ENCODE peak calls at places on chromosomes 12 and 14, in nine cellular contexts. G is endothelial cell; J is Peyer's patch; Y is right lobe of liver; W is tibial nerve; Q is CD4-positive, alpha-beta T cell; R is astrocyte of the spinal cord; Z is nephron progenitor cell; S is foreskin fibroblast. H is an unnamed sample.

GRCh38 chr12:119072463-119072862 is 91.1 kb downstream of the SRRM4 start:
- DNase-seq in G (no peak), J (no peak), Y (no peak), W (no peak), Q (no peak), R (no peak), Z (no peak), S (no peak), H (no peak)

GRCh38 chr12:110102255-110102654 is 21.9 kb upstream of the IFT81 start:
- DNase-seq in G (peak; percentile 38), J (peak; percentile 58), Y (no peak), W (peak; percentile 22), Q (no peak), R (peak; percentile 72), Z (peak; percentile 32), S (peak; percentile 44), H (no peak)

GRCh38 chr12:25241171-25242020 is 9.3 kb downstream of the KRAS start:
- DNase-seq in G (no peak), J (no peak), Y (no peak), W (no peak), Q (no peak), R (peak; percentile 70), Z (no peak), S (peak; percentile 18), H (no peak)

GRCh38 chr14:78697341-78697740 is 527.2 kb downstream of the NRXN3 start:
- DNase-seq in G (no peak), J (no peak), Y (no peak), W (no peak), Q (no peak), R (peak; percentile 42), Z (no peak), S (peak; percentile 6), H (no peak)

GRCh38 chr14:72792051-72792788 is 101.7 kb downstream of the DPF3 start:
- DNase-seq in G (no peak), J (no peak), Y (peak; percentile 45), W (no peak), Q (no peak), R (no peak), Z (no peak), S (no peak), H (no peak)

GRCh38 chr12:88448337-88448944 is 131.8 kb downstream of the KITLG start:
- DNase-seq in G (no peak), J (no peak), Y (no peak), W (no peak), Q (no peak), R (peak; percentile 23), Z (no peak), S (no peak), H (no peak)

GRCh38 chr14:58104808-58105207 is 47.2 kb downstream of the ARMH4 start:
- DNase-seq in G (no peak), J (no peak), Y (no peak), W (no peak), Q (no peak), R (peak; percentile 77), Z (no peak), S (peak; percentile 45), H (no peak)

GRCh38 chr12:102757154-102757873 is 159.7 kb downstream of the PAH start:
- DNase-seq in G (no peak), J (no peak), Y (no peak), W (peak; percentile 64), Q (no peak), R (no peak), Z (no peak), S (no peak), H (no peak)

GRCh38 chr12:95418142-95418541 is 55.8 kb upstream of the METAP2 start:
- DNase-seq in G (no peak), J (no peak), Y (no peak), W (no peak), Q (no peak), R (no peak), Z (no peak), S (no peak), H (no peak)

GRCh38 chr12:8860165-8860961 is 37.9 kb downstream of the A2ML1 start:
- DNase-seq in G (peak; percentile 46), J (peak; percentile 64), Y (no peak), W (peak; percentile 52), Q (peak; percentile 3), R (peak; percentile 42), Z (peak; percentile 10), S (peak; percentile 7), H (peak; percentile 51)

GRCh38 chr12:130166306-130166705 is 4.0 kb downstream of the FZD10 start:
- DNase-seq in G (no peak), J (no peak), Y (no peak), W (no peak), Q (no peak), R (no peak), Z (no peak), S (no peak), H (no peak)

GRCh38 chr12:103909811-103910210 is 20.4 kb upstream of the HSP90B1 start:
- DNase-seq in G (no peak), J (no peak), Y (no peak), W (no peak), Q (no peak), R (peak; percentile 49), Z (no peak), S (no peak), H (no peak)

GRCh38 chr14:84767434-84767833 is 762.5 kb upstream of the FLRT2 start:
- DNase-seq in G (no peak), J (no peak), Y (no peak), W (no peak), Q (no peak), R (no peak), Z (no peak), S (no peak), H (no peak)

GRCh38 chr12:18432211-18432610 is 170.9 kb downstream of the PIK3C2G start:
- DNase-seq in G (no peak), J (no peak), Y (no peak), W (no peak), Q (no peak), R (no peak), Z (no peak), S (no peak), H (no peak)

GRCh38 chr12:18429366-18429765 is 168.0 kb downstream of the PIK3C2G start:
- DNase-seq in G (no peak), J (no peak), Y (no peak), W (no peak), Q (no peak), R (no peak), Z (no peak), S (peak; percentile 29), H (no peak)

GRCh38 chr12:18431776-18432175 is 170.5 kb downstream of the PIK3C2G start:
- DNase-seq in G (no peak), J (no peak), Y (no peak), W (no peak), Q (no peak), R (no peak), Z (no peak), S (no peak), H (no peak)

GRCh38 chr12:18428416-18428815 is 167.1 kb downstream of the PIK3C2G start:
- DNase-seq in G (no peak), J (no peak), Y (no peak), W (no peak), Q (no peak), R (no peak), Z (no peak), S (no peak), H (no peak)

DNA sequence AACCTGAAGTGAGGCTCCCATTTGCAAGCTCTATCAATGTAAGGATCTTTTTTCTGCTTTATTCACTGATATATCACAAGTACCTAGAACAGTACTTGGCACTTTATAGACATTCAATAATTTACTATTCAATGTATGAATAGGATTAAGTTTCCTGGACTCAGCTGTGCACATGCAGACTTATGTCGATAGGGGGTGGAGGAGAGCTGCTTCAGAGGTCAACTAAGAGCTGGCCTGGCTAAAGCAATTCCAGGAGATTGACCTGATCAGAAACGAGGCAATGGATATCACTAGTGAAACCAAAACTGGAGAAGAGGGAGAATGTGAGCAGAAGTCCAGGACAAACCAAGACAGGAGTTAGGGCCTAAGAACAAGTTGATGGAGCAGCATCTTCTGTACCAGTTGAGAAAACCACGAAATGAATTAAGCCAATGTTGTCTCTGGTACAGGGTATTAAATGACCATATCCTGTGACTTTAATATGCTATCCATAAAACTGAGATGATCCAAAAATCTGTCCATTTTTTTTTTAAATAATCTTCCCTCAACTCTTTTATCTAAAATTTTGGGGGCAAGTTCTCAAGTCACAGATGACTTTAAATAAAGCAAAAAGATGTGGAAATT is 169.2 kb downstream of the PIK3C2G start:
- DNase-seq in G (peak; percentile 69), J (peak; percentile 52), Y (peak; percentile 49), W (peak; percentile 21), Q (no peak), R (peak; percentile 61), Z (peak; percentile 56), S (peak; percentile 41), H (no peak)
- TF ChIP-seq CTCF in G (peak; percentile 83), J (peak; percentile 40), Y (peak; percentile 67), W (peak; percentile 42), Q (no peak), R (peak; percentile 92), Z (peak; percentile 85), S (peak; percentile 95), H (peak; percentile 53)

DNA sequence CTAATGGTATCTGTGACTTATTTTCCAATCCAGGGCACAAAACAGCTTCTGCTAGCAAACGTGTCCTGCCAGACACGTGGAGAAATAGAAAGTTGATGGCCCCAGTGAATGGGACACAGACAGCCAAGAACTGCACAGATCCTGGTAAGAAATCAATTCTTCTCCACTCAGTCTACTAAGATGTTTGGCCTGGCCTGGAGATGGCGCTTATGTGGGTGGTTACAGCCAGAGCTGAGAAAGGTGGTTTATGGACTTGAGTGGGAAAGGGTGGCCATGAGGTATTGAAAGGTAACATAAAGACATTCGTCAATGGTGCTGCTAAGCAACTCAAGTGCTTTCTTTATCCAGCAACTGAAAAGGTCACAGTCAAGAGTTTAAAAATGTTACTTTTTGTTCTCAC is 2.9 kb downstream of the SLC24A4 start:
- DNase-seq in G (no peak), J (no peak), Y (no peak), W (no peak), Q (no peak), R (no peak), Z (no peak), S (peak; percentile 2), H (no peak)
- TF ChIP-seq CTCF in G (no peak), J (no peak), Y (no peak), W (no peak), Q (no peak), R (peak; percentile 13), Z (no peak), S (peak; percentile 12), H (no peak)

GRCh38 chr14:55138091-55138490 is 9.0 kb downstream of the LGALS3 start:
- DNase-seq in G (peak; percentile 27), J (no peak), Y (no peak), W (no peak), Q (no peak), R (no peak), Z (no peak), S (no peak), H (no peak)
- TF ChIP-seq CTCF in G (peak; percentile 48), J (no peak), Y (no peak), W (no peak), Q (no peak), R (peak; percentile 38), Z (peak; percentile 19), S (no peak), H (peak; percentile 31)

DNA sequence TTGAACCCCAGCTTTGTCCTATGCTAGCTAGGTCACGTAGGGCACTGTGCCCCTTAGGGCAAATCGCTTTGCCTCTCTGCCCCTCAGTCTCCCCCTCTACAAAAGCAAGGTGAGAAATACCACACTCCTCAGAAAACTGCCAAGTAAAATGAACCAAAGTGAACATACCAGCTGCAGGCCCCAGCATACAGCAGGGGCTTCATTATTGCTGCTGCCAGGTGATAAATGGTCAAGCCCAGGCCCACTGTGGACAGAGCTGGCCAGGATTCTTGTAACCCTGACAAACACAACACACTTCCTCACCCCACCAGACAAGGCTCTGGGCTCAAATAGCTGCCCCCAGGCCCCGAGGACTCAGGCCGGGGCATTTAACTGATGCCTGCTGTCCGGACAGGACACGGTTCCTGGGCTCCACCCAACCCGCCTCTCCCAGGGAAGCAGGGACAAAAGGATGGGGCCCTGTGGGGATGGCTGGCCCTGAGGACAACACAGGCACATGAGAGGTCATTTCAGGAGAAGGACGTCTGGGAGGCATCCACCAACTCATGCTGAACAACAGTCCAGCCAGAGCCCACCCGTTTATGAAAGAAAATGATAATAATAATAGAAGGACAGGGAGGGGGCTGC is 36.7 kb downstream of the NCOR2 start:
- DNase-seq in G (no peak), J (no peak), Y (no peak), W (no peak), Q (no peak), R (no peak), Z (no peak), S (no peak), H (no peak)
- TF ChIP-seq CTCF in G (no peak), J (no peak), Y (no peak), W (no peak), Q (no peak), R (no peak), Z (no peak), S (no peak), H (no peak)